ENCODE peak calls at places on chromosomes 1 and 21, in eight cellular contexts. S is HepG2; J is NCI-H1417; N is HT-29; D is NCI-H1092 treated with DMSO at 0.1 percent for 48 hours; F is cardiac fibroblast; Y is stimulated activated CD4-positive, alpha-beta T cell treated with anti-CD3 and anti-CD28 coated beads, Interleukin-2, amount 100 ng/mL, for 24 hours; R is AG10803. M is an unnamed sample.

GRCh38 chr21:25906554-25906953 is 171.8 kb downstream of the GABPA start:
- DNase-seq in D (no peak), F (no peak), J (no peak), S (no peak), Y (no peak), R (no peak), N (no peak), M (no peak)

GRCh38 chr1:89484097-89485038 is 40.3 kb upstream of the LRRC8B start:
- DNase-seq in D (peak; percentile 2), Y (no peak), R (no peak), J (no peak), S (no peak), F (no peak), N (no peak), M (peak; percentile 26)

GRCh38 chr1:14866841-14867626 is 268.5 kb downstream of the KAZN start:
- DNase-seq in S (no peak), N (no peak), D (no peak), F (no peak), R (no peak), Y (no peak), J (no peak), M (peak; percentile 18)

GRCh38 chr1:35319988-35320713 is 51.6 kb downstream of the ZMYM4 start:
- DNase-seq in F (peak; percentile 83), R (peak; percentile 71), D (no peak), N (no peak), S (no peak), Y (no peak), J (no peak), M (no peak)

GRCh38 chr21:42496839-42497202 is 797 bp upstream of the RSPH1 start:
- DNase-seq in R (no peak), F (no peak), N (peak; percentile 28), Y (no peak), D (peak; percentile 36), J (no peak), S (no peak), M (no peak)

GRCh38 chr1:174433451-174433850 is 14.3 kb upstream of the GPR52 start:
- DNase-seq in S (no peak), J (no peak), N (no peak), F (peak; percentile 18), R (peak; percentile 70), Y (no peak), D (no peak), M (peak; percentile 22)

GRCh38 chr1:84583648-84584047 is 9.4 kb upstream of the CTBS start:
- DNase-seq in N (no peak), F (peak; percentile 51), Y (no peak), D (no peak), J (no peak), R (no peak), S (no peak), M (no peak)

GRCh38 chr1:2212542-2213491 is 15.3 kb upstream of the SKI start:
- DNase-seq in Y (peak; percentile 55), D (no peak), R (peak; percentile 96), J (peak; percentile 33), F (peak; percentile 99), S (peak; percentile 50), N (peak; percentile 80), M (peak; percentile 92)

GRCh38 chr21:31914472-31914871 is 41.7 kb downstream of the HUNK start:
- DNase-seq in R (peak; percentile 36), N (no peak), F (no peak), D (no peak), J (no peak), S (no peak), Y (no peak), M (no peak)

GRCh38 chr1:174800221-174800791 is 199.4 kb upstream of the CACYBP start:
- DNase-seq in F (peak; percentile 5), N (no peak), R (peak; percentile 5), D (peak; percentile 53), J (peak; percentile 59), S (no peak), Y (peak; percentile 21), M (peak; percentile 43)

GRCh38 chr1:25897754-25898153 is 8.5 kb downstream of the STMN1 start:
- DNase-seq in R (no peak), N (no peak), J (no peak), D (no peak), S (no peak), Y (no peak), F (no peak), M (no peak)

GRCh38 chr1:75672528-75673393 is 51.7 kb upstream of the ACADM start:
- DNase-seq in S (peak; percentile 58), J (peak; percentile 2), N (peak; percentile 42), D (no peak), Y (no peak), R (peak; percentile 83), F (peak; percentile 61), M (peak; percentile 50)

GRCh38 chr1:8410791-8411190 is 92.9 kb downstream of the SLC45A1 start:
- DNase-seq in F (no peak), J (no peak), R (peak; percentile 57), Y (no peak), N (no peak), S (no peak), D (no peak), M (no peak)

GRCh38 chr1:35031103-35031452 is 667 bp downstream of the ZMYM6 start:
- DNase-seq in R (peak; percentile 49), S (peak; percentile 5), Y (peak; percentile 55), N (peak; percentile 54), J (no peak), F (peak; percentile 37), D (no peak), M (peak; percentile 47)

GRCh38 chr1:175783126-175783722 is 39.8 kb upstream of the TNR start:
- DNase-seq in N (no peak), D (no peak), Y (no peak), J (no peak), F (peak; percentile 24), R (peak; percentile 9), S (no peak), M (no peak)

GRCh38 chr1:8017495-8018310 is 8.4 kb downstream of the ERRFI1 start:
- DNase-seq in N (peak; percentile 67), R (peak; percentile 79), S (peak; percentile 85), Y (no peak), J (no peak), F (peak; percentile 63), D (no peak), M (peak; percentile 20)

GRCh38 chr21:45003331-45004058 is 63.7 kb downstream of the SLX9 start:
- DNase-seq in R (peak; percentile 31), F (no peak), Y (no peak), S (peak; percentile 19), N (no peak), J (no peak), D (no peak), M (no peak)

GRCh38 chr1:41361495-41362356 is 492 bp downstream of the FOXO6 start:
- DNase-seq in R (no peak), S (no peak), Y (no peak), F (no peak), D (peak; percentile 70), N (no peak), J (peak; percentile 35), M (no peak)

GRCh38 chr1:175201061-175201508 is 8.5 kb upstream of the KIAA0040 start:
- DNase-seq in J (no peak), F (peak; percentile 22), N (no peak), Y (no peak), D (no peak), S (no peak), R (no peak), M (no peak)

GRCh38 chr1:244962140-244962539 is 97.8 kb upstream of the HNRNPU start:
- DNase-seq in Y (no peak), D (no peak), S (no peak), R (no peak), J (no peak), F (no peak), N (no peak), M (peak; percentile 53)

GRCh38 chr1:226365831-226366231 is 42.1 kb downstream of the PARP1 start:
- DNase-seq in N (no peak), J (no peak), D (no peak), Y (no peak), R (peak; percentile 6), F (no peak), S (no peak), M (no peak)

GRCh38 chr1:211547710-211548109 is 31.3 kb downstream of the SLC30A1 start:
- DNase-seq in D (no peak), S (peak; percentile 18), F (no peak), R (no peak), N (no peak), J (no peak), Y (no peak), M (no peak)

GRCh38 chr1:102191723-102192122 is 195.0 kb upstream of the OLFM3 start:
- DNase-seq in R (no peak), D (peak; percentile 35), Y (no peak), F (peak; percentile 3), S (peak; percentile 45), N (peak; percentile 57), J (peak; percentile 29), M (no peak)

GRCh38 chr1:207565546-207566468 is 69.8 kb downstream of the CR1 start:
- DNase-seq in J (no peak), D (no peak), F (peak; percentile 13), N (peak; percentile 68), R (no peak), Y (no peak), S (no peak), M (peak; percentile 8)

GRCh38 chr1:238647877-238648276 is 738.5 kb upstream of the CHRM3 start:
- DNase-seq in Y (no peak), J (no peak), S (no peak), D (no peak), N (peak; percentile 9), R (peak; percentile 91), F (peak; percentile 97), M (peak; percentile 86)

GRCh38 chr1:6658359-6658758 is 33.7 kb downstream of the THAP3 start:
- DNase-seq in N (no peak), F (no peak), D (no peak), R (no peak), Y (no peak), J (no peak), S (no peak), M (no peak)

GRCh38 chr1:51519048-51519856 is at the start of gene EPS15:
- DNase-seq in R (peak; percentile 79), D (peak; percentile 16), N (peak; percentile 82), J (peak; percentile 78), Y (peak; percentile 85), S (peak; percentile 68), F (peak; percentile 88), M (peak; percentile 77)

GRCh38 chr1:109617291-109617801 is 2.1 kb downstream of the GNAT2 start:
- DNase-seq in N (peak; percentile 58), Y (no peak), J (no peak), R (peak; percentile 92), D (no peak), F (peak; percentile 94), S (peak; percentile 82), M (peak; percentile 69)

GRCh38 chr1:182444497-182444896 is 5.4 kb upstream of the RGSL1 start:
- DNase-seq in S (no peak), J (no peak), Y (no peak), D (no peak), R (no peak), F (no peak), N (no peak), M (no peak)

GRCh38 chr1:53087332-53088285 is 25.6 kb downstream of the PODN start:
- DNase-seq in N (no peak), R (no peak), Y (no peak), S (peak; percentile 25), D (no peak), F (no peak), J (no peak), M (peak; percentile 93)

GRCh38 chr1:228098323-228098931 is 4.7 kb downstream of the C1orf35 start:
- DNase-seq in N (no peak), D (no peak), J (no peak), R (no peak), F (no peak), Y (no peak), S (no peak), M (no peak)

GRCh38 chr1:98452162-98452561 is 209.4 kb upstream of the SNX7 start:
- DNase-seq in R (no peak), S (no peak), J (no peak), Y (no peak), F (no peak), D (no peak), N (no peak), M (no peak)

GRCh38 chr1:112790920-112791722 is 76.0 kb upstream of the PPM1J start:
- DNase-seq in R (no peak), D (no peak), N (no peak), F (peak; percentile 23), Y (no peak), J (no peak), S (no peak), M (no peak)

GRCh38 chr1:51558375-51558924 is 39.4 kb upstream of the EPS15 start:
- DNase-seq in N (peak; percentile 23), J (no peak), F (peak; percentile 85), D (no peak), Y (no peak), R (peak; percentile 59), S (no peak), M (peak; percentile 58)